ENCODE peak calls at places on chromosomes 12 and 14, in six cellular contexts. Q is KG1, V is posterior vena cava, F is T-helper 17 cell, P is amygdala, K is GM23338. S is an unnamed sample.
A peak's percentile ranks its signal among the peaks of the same experiment; 100 is the strongest.

GRCh38 chr14:93029911-93030555 is 85.7 kb downstream of the ITPK1 start:
- DNase-seq in P (no peak), F (no peak), V (no peak), K (no peak), Q (no peak), S (no peak)

GRCh38 chr12:6829532-6830220 is 1.5 kb downstream of the P3H3 start:
- DNase-seq in K (no peak), V (no peak), F (no peak), P (no peak), Q (peak; percentile 13), S (peak; percentile 65)

GRCh38 chr12:11863478-11863906 is 207.2 kb upstream of the BCL2L14 start:
- DNase-seq in K (no peak), P (no peak), Q (no peak), F (no peak), V (peak; percentile 84), S (no peak)

GRCh38 chr12:65501093-65501621 is 222.7 kb downstream of the MSRB3 start:
- DNase-seq in F (no peak), V (no peak), K (no peak), Q (no peak), P (peak; percentile 5), S (no peak)

GRCh38 chr12:64688715-64689114 is 70.5 kb downstream of the GNS start:
- DNase-seq in Q (no peak), P (no peak), V (no peak), K (no peak), F (no peak), S (no peak)

GRCh38 chr14:92759300-92759678 is 10.9 kb upstream of the LGMN start:
- DNase-seq in K (peak; percentile 39), F (no peak), Q (no peak), V (no peak), P (no peak), S (peak; percentile 26)

GRCh38 chr12:122830517-122831214 is 4.6 kb upstream of the HIP1R start:
- DNase-seq in Q (no peak), K (no peak), V (peak; percentile 61), P (no peak), F (no peak), S (no peak)

GRCh38 chr12:111887916-111888745 is 46.1 kb downstream of the MAPKAPK5 start:
- DNase-seq in P (no peak), V (no peak), F (no peak), Q (no peak), K (no peak), S (no peak)

GRCh38 chr12:98513379-98514318 is 1.7 kb upstream of the TMPO start:
- DNase-seq in V (no peak), F (no peak), P (no peak), K (no peak), Q (no peak), S (no peak)

GRCh38 chr12:126534495-126534894 is 1469.3 kb downstream of the AACS start:
- DNase-seq in P (no peak), Q (no peak), V (no peak), F (no peak), K (no peak), S (no peak)

GRCh38 chr12:68290126-68290525 is 36.7 kb upstream of the IL22 start:
- DNase-seq in P (no peak), F (peak; percentile 24), K (no peak), V (no peak), Q (no peak), S (no peak)

GRCh38 chr14:95609398-95609990 is 74.6 kb downstream of the GLRX5 start:
- DNase-seq in F (no peak), V (no peak), K (peak; percentile 89), P (no peak), Q (no peak), S (peak; percentile 82)

GRCh38 chr12:7555752-7556151 is 52.2 kb upstream of the CD163 start:
- DNase-seq in F (no peak), K (peak; percentile 7), P (no peak), V (no peak), Q (peak; percentile 31), S (no peak)

GRCh38 chr12:12182926-12183325 is 83.9 kb downstream of the LRP6 start:
- DNase-seq in V (no peak), F (no peak), K (no peak), Q (no peak), P (no peak), S (no peak)

GRCh38 chr12:47920913-47921312 is 16.1 kb upstream of the VDR start:
- DNase-seq in V (no peak), P (no peak), F (no peak), K (no peak), Q (no peak), S (no peak)

GRCh38 chr12:49974231-49974675 is 1.5 kb downstream of the AQP6 start:
- DNase-seq in P (peak; percentile 80), Q (no peak), K (peak; percentile 58), V (no peak), F (no peak), S (peak; percentile 75)

GRCh38 chr12:42119085-42119633 is 25.5 kb downstream of the GXYLT1 start:
- DNase-seq in P (no peak), Q (no peak), F (no peak), K (no peak), V (no peak), S (no peak)

GRCh38 chr12:6553051-6553868 is 2.6 kb downstream of the IFFO1 start:
- DNase-seq in K (no peak), V (no peak), P (no peak), Q (no peak), F (no peak), S (no peak)

GRCh38 chr14:68848253-68848652 is 55.4 kb upstream of the ZFP36L1 start:
- DNase-seq in K (no peak), Q (no peak), F (no peak), V (no peak), P (no peak), S (no peak)

GRCh38 chr12:112107306-112107705 is 1.3 kb downstream of the NAA25 start:
- DNase-seq in K (no peak), P (no peak), V (no peak), F (no peak), Q (no peak), S (no peak)

GRCh38 chr12:89126712-89127111 is 225.6 kb downstream of the DUSP6 start:
- DNase-seq in V (no peak), Q (no peak), P (no peak), K (no peak), F (no peak), S (no peak)

GRCh38 chr14:68692916-68693771 is 99.7 kb downstream of the ZFP36L1 start:
- DNase-seq in Q (no peak), P (no peak), V (peak; percentile 78), F (no peak), K (no peak), S (no peak)

GRCh38 chr12:74747305-74747704 is 209.7 kb downstream of the ATXN7L3B start:
- DNase-seq in Q (no peak), V (no peak), F (no peak), K (peak; percentile 7), P (no peak), S (no peak)

GRCh38 chr14:65229431-65230286 is 127.3 kb upstream of the MAX start:
- DNase-seq in Q (no peak), K (peak; percentile 71), V (no peak), P (peak; percentile 32), F (no peak), S (peak; percentile 68)

GRCh38 chr14:101228949-101229541 is 325.5 kb upstream of the RTL1 start:
- DNase-seq in K (no peak), P (no peak), Q (no peak), F (no peak), V (peak; percentile 62), S (no peak)

GRCh38 chr14:81529391-81529790 is 4.3 kb downstream of the SEL1L start:
- DNase-seq in F (no peak), V (no peak), Q (no peak), K (no peak), P (no peak), S (no peak)

GRCh38 chr12:104702565-104703139 is 245.9 kb downstream of the CHST11 start:
- DNase-seq in K (no peak), V (peak; percentile 92), Q (no peak), P (no peak), F (no peak), S (no peak)

GRCh38 chr12:121773011-121773777 is 20.3 kb downstream of the RHOF start:
- DNase-seq in V (peak; percentile 88), Q (peak; percentile 19), P (peak; percentile 39), F (peak; percentile 63), K (peak; percentile 88), S (peak; percentile 82)

GRCh38 chr14:76311410-76311758 is 64.6 kb upstream of the ESRRB start:
- DNase-seq in P (no peak), K (peak; percentile 66), V (no peak), F (no peak), Q (no peak), S (peak; percentile 33)

GRCh38 chr14:60656755-60657608 is 7.7 kb upstream of the SIX1 start:
- DNase-seq in F (no peak), P (no peak), V (peak; percentile 86), K (peak; percentile 88), Q (no peak), S (peak; percentile 90)

GRCh38 chr14:105330491-105330895 is 15.9 kb downstream of the PACS2 start:
- DNase-seq in K (no peak), V (no peak), Q (no peak), P (no peak), F (no peak), S (no peak)